ENCODE peak calls at places on chromosomes 7 and 10, in ten cellular contexts. D is endothelial cell of umbilical vein, H is IMR-90, F is body of pancreas, N is transverse colon, C is heart left ventricle, W is adrenal gland, K is A549, V is prostate gland, B is stomach. E is an unnamed sample.

GRCh38 chr10:52573347-52573746 is 199.2 kb downstream of the MBL2 start:
- DNase-seq in B (no peak), H (no peak), F (no peak), W (no peak), N (no peak), C (no peak), V (no peak), D (no peak), K (no peak), E (no peak)

GRCh38 chr7:113774182-113774807 is 144.5 kb downstream of the PPP1R3A start:
- DNase-seq in H (peak), D (peak), N (no peak), W (peak), C (no peak), B (no peak), K (peak), F (peak), V (no peak), E (no peak)

GRCh38 chr10:84076540-84077195 is 62.6 kb upstream of the GHITM start:
- DNase-seq in K (peak), F (no peak), N (no peak), V (no peak), D (no peak), B (no peak), C (no peak), W (no peak), H (peak), E (no peak)

GRCh38 chr7:116698396-116698795 is 26.4 kb downstream of the MET start:
- DNase-seq in V (no peak), D (peak), F (no peak), B (no peak), H (no peak), C (no peak), N (no peak), K (no peak), W (no peak), E (no peak)

GRCh38 chr7:155154586-155154985 is 84.5 kb downstream of the HTR5A start:
- DNase-seq in K (no peak), H (no peak), C (no peak), F (no peak), B (no peak), V (no peak), N (no peak), W (no peak), D (no peak), E (no peak)

GRCh38 chr7:81268551-81268950 is 349.7 kb upstream of the SEMA3C start:
- DNase-seq in C (no peak), N (no peak), D (no peak), W (no peak), K (no peak), V (no peak), B (no peak), F (no peak), H (peak), E (no peak)

GRCh38 chr7:149673006-149673405 is 100.4 kb downstream of the ZNF467 start:
- DNase-seq in H (no peak), V (no peak), D (no peak), K (no peak), C (no peak), B (no peak), W (no peak), F (no peak), N (no peak), E (no peak)

GRCh38 chr10:91054325-91054724 is 133.4 kb upstream of the ANKRD1 start:
- DNase-seq in V (no peak), B (no peak), H (no peak), F (no peak), C (no peak), N (no peak), W (no peak), D (peak), K (no peak), E (no peak)

GRCh38 chr7:92833766-92834605 is 2.4 kb downstream of the CDK6 start:
- DNase-seq in D (peak), W (peak), N (peak), C (peak), B (peak), V (peak), H (peak), K (peak), F (peak), E (peak)

GRCh38 chr10:78869508-78870439 is 199.0 kb upstream of the ZMIZ1 start:
- DNase-seq in V (no peak), K (no peak), B (no peak), H (no peak), C (no peak), F (no peak), N (no peak), W (peak), D (no peak), E (no peak)

GRCh38 chr7:151012031-151012692 is 12.1 kb downstream of the ATG9B start:
- DNase-seq in H (peak), W (no peak), N (peak), D (no peak), B (no peak), K (no peak), V (no peak), F (no peak), C (no peak), E (no peak)

GRCh38 chr7:1248459-1249131 is 15.9 kb downstream of the UNCX start:
- DNase-seq in N (no peak), K (peak), W (no peak), H (no peak), B (no peak), D (no peak), C (no peak), V (no peak), F (no peak), E (no peak)

GRCh38 chr10:30359373-30360206 is 10.5 kb upstream of the MTPAP start:
- DNase-seq in N (peak), H (peak), F (peak), B (peak), V (no peak), D (peak), C (peak), K (peak), W (peak), E (peak)

GRCh38 chr7:20238754-20239324 is 21.7 kb upstream of the MACC1 start:
- DNase-seq in N (peak), D (no peak), K (no peak), H (no peak), B (peak), F (no peak), C (no peak), V (no peak), W (peak), E (no peak)

GRCh38 chr7:128053023-128053422 is 21.8 kb upstream of the LRRC4 start:
- DNase-seq in W (no peak), N (no peak), B (no peak), F (no peak), H (peak), C (no peak), V (no peak), D (peak), K (no peak), E (no peak)

GRCh38 chr10:24989867-24990266 is 26.1 kb downstream of the ENKUR start:
- DNase-seq in V (no peak), H (peak), F (no peak), D (peak), W (no peak), N (no peak), K (no peak), B (no peak), C (no peak), E (no peak)

GRCh38 chr7:121334875-121335648 is 6.3 kb downstream of the WNT16 start:
- DNase-seq in N (no peak), H (peak), V (no peak), W (no peak), C (no peak), K (no peak), B (no peak), D (no peak), F (no peak), E (no peak)

GRCh38 chr7:76381814-76382213 is 23.0 kb upstream of the YWHAG start:
- DNase-seq in B (no peak), D (no peak), F (no peak), K (no peak), C (no peak), H (no peak), N (no peak), V (no peak), W (no peak), E (no peak)

GRCh38 chr7:44306608-44307007 is 18.8 kb downstream of the CAMK2B start:
- DNase-seq in F (no peak), B (peak), W (no peak), C (no peak), K (no peak), H (no peak), D (no peak), V (no peak), N (no peak), E (no peak)

GRCh38 chr10:25047902-25048301 is 31.5 kb downstream of the THNSL1 start:
- DNase-seq in V (no peak), N (no peak), D (peak), K (no peak), F (no peak), B (no peak), H (peak), C (no peak), W (no peak), E (no peak)

GRCh38 chr10:75398238-75398629 is 3.3 kb downstream of the ZNF503 start:
- DNase-seq in D (peak), B (no peak), W (no peak), K (no peak), H (no peak), C (no peak), F (no peak), N (no peak), V (no peak), E (no peak)

GRCh38 chr10:76125900-76126299 is 694.5 kb downstream of the LRMDA start:
- DNase-seq in F (no peak), D (no peak), B (no peak), N (no peak), K (no peak), C (no peak), W (no peak), H (no peak), V (no peak), E (no peak)

GRCh38 chr7:45027774-45028114 is 27.7 kb downstream of the CCM2 start:
- DNase-seq in V (no peak), C (no peak), W (no peak), D (no peak), K (no peak), F (no peak), H (no peak), B (no peak), N (no peak), E (no peak)

GRCh38 chr10:73234695-73235094 is 12.4 kb downstream of the DNAJC9 start:
- DNase-seq in V (no peak), N (no peak), K (no peak), H (no peak), D (no peak), B (no peak), F (no peak), C (no peak), W (no peak), E (no peak)

GRCh38 chr7:24851791-24852190 is 94.5 kb upstream of the GSDME start:
- DNase-seq in V (no peak), H (peak), F (no peak), N (no peak), W (no peak), C (no peak), B (no peak), K (no peak), D (peak), E (no peak)

GRCh38 chr7:20141666-20142065 is 75.5 kb downstream of the MACC1 start:
- DNase-seq in B (no peak), D (no peak), W (no peak), N (no peak), V (no peak), F (no peak), C (no peak), K (no peak), H (peak), E (no peak)

GRCh38 chr10:30207485-30208052 is 141.5 kb downstream of the MTPAP start:
- DNase-seq in F (no peak), K (no peak), B (no peak), V (no peak), C (no peak), H (peak), N (no peak), W (no peak), D (peak), E (no peak)

GRCh38 chr10:14086596-14086995 is 244.1 kb downstream of the FRMD4A start:
- DNase-seq in W (no peak), N (no peak), K (no peak), V (no peak), H (peak), D (no peak), C (no peak), B (no peak), F (no peak), E (no peak)

GRCh38 chr10:112215342-112215774 is 31.8 kb upstream of the GPAM start:
- DNase-seq in D (no peak), N (no peak), F (no peak), B (peak), H (peak), W (peak), C (no peak), K (no peak), V (no peak), E (no peak)

GRCh38 chr7:2260820-2261219 is 18.8 kb downstream of the NUDT1 start:
- DNase-seq in N (no peak), V (no peak), C (no peak), B (peak), F (peak), H (peak), W (no peak), K (peak), D (no peak), E (no peak)

GRCh38 chr10:77386833-77387232 is 250.8 kb downstream of the KCNMA1 start:
- DNase-seq in K (no peak), W (no peak), F (no peak), N (no peak), D (peak), H (peak), B (no peak), C (no peak), V (no peak), E (no peak)

DNA sequence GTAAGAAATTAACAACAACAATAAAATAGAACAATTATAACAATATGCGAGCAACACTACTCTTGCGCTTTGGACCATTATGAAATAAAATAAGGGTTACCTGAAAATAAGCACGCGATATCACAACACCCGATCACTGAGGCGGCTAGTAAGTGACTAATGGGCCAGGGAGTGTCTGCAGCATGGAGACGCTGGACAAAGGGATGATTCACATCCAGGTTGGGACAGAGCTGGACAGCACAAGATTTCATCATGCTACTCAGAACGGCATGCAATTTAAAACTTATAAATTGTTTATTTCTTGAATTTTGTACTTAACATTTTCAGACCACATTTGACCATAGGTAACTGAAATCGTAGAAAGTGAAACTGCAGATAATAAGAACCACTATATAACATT is 15.6 kb downstream of the HIBADH start:
- DNase-seq in F (no peak), D (no peak), C (no peak), B (no peak), V (no peak), W (peak), K (peak), H (peak), N (no peak), E (no peak)
- H3K27ac ChIP-seq in F (no peak), D (no peak), C (no peak), B (no peak), V (no peak), W (no peak), K (peak), H (no peak), N (no peak), E (no peak)

GRCh38 chr7:22359156-22359697 is 2.3 kb upstream of the RAPGEF5 start:
- DNase-seq in H (no peak), C (no peak), V (no peak), W (no peak), K (no peak), N (no peak), F (no peak), B (no peak), D (no peak), E (no peak)
- TF ChIP-seq POLR2A in H (no peak), C (no peak), V (no peak), W (no peak), K (no peak), N (no peak), F (no peak), B (no peak), D (no peak), E (no peak)

DNA sequence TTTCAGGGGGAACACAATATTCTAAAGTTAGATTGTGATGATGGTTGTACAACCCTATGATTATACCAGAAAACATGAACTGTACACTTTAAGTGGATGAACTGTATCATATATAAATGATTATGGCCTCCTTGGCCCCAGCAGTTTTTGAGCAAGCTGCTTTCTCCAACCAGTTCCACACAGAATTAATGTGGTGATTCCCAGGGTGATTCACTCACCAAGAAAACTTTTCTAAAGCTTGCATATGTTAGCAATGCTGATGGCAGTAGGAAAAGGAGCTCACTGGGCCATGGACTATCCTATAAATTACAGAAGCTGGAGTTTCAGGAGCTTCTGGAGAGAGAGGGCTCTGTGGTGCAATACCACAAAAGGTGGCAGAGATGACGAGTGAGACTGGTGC is 52.9 kb upstream of the KCNIP2 start:
- DNase-seq in N (no peak), V (no peak), K (no peak), B (no peak), F (no peak), C (no peak), D (no peak), W (no peak), H (peak), E (no peak)
- H3K27ac ChIP-seq in N (no peak), V (no peak), K (no peak), B (no peak), F (no peak), C (no peak), D (no peak), W (no peak), H (no peak), E (no peak)

GRCh38 chr10:33336606-33337334 is 2.3 kb upstream of the NRP1 start:
- DNase-seq in F (peak), K (peak), V (peak), N (peak), H (no peak), C (peak), W (peak), B (no peak), D (peak), E (peak)

GRCh38 chr10:33337335-33337854 is 2.9 kb upstream of the NRP1 start:
- DNase-seq in F (peak), H (peak), N (no peak), V (no peak), C (peak), D (no peak), B (no peak), K (peak), W (peak), E (no peak)

GRCh38 chr10:33335550-33335799 is 1.0 kb upstream of the NRP1 start:
- DNase-seq in B (no peak), W (no peak), F (peak), D (no peak), H (no peak), C (no peak), N (peak), V (no peak), K (peak), E (no peak)

GRCh38 chr10:33334839-33335549 is 527 bp upstream of the NRP1 start:
- DNase-seq in H (peak), F (peak), C (peak), D (peak), V (peak), N (peak), W (peak), K (peak), B (peak), E (peak)

DNA sequence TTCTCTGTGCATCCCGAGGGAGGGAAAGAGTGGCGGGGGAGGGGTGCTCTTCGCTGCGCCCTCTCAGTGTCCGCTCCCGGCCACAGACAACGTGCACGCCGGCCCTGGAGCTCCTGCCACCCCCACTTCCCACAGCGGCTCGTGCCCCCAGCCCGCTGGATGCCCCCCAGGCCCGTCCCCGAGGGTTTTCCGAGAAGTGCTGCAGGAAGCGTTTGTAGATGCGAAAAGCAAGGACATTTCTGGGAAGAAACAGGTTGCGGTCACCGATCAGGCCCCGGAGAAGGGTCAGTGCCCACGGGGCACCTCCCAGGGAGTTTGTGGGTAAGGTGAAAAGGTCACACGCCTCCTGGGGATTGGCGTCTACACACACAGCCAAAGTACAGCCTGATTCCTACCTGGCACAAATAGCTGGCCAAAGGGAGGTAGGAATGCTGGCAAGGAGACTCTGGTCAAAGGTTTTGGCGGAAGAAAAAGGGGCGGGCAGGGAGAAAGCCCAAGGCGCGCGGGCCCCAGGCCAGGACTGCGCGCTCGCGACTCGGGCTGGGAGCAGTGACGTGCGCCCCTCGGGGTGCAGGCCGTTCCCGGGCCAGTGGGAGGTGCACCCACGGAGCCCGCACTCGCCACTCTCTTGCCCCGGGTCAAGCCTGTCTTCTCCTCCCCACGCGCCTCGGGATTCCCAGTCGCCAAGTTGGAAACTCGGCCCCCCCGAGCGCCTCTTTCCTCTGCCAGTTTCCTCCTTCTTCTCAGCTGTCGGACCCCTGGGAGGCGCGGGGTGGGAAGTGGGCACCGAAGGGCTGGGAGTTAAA is 1.5 kb upstream of the NRP1 start:
- DNase-seq in C (peak), V (peak), W (peak), H (peak), B (peak), N (peak), D (peak), K (peak), F (peak), E (peak)
- TF ChIP-seq POLR2A in C (no peak), V (no peak), W (no peak), H (no peak), B (no peak), N (peak), D (no peak), K (peak), F (peak), E (no peak)

DNA sequence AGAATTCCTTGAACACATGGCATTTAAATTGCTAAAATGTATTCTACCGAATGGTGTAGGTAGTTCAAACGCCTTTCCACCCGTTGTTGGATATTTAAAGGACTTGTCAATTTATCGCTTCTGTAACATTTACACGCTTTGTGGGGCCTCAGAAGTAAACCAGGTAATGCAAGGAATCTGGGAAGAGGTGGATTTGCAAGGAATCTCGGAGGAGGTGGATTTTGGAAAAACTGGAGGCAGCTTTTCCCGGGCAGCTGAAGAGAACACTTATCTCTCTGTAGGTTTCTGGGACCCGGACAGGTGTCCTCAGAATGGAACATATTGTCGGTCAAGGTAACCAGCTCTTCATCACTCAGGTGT is 592 bp upstream of the MAPK8 start:
- DNase-seq in N (no peak), K (no peak), H (no peak), D (peak), B (no peak), V (no peak), C (no peak), F (no peak), W (no peak), E (no peak)
- H3K27ac ChIP-seq in N (peak), K (peak), H (no peak), D (no peak), B (peak), V (peak), C (peak), F (no peak), W (peak), E (peak)

E was measured in spleen.